ENCODE peak calls at places on chromosomes 12 and 14, in five cellular contexts. One of them, this sample, is unnamed.

GRCh38 chr12:101789171-101789570 is 41.6 kb downstream of the GNPTAB start:
- DNase-seq in hepatocyte: no peak
- DNase-seq in A549: no peak
- DNase-seq in left lung: no peak
- DNase-seq in heart left ventricle: no peak
- DNase-seq in this sample: no peak

GRCh38 chr12:100733817-100734593 is 60.6 kb upstream of the ANO4 start:
- DNase-seq in hepatocyte: peak
- DNase-seq in A549: peak
- DNase-seq in left lung: no peak
- DNase-seq in heart left ventricle: no peak
- DNase-seq in this sample: no peak

GRCh38 chr12:127214196-127214595 is 1052.8 kb upstream of the TMEM132C start:
- DNase-seq in hepatocyte: no peak
- DNase-seq in A549: no peak
- DNase-seq in left lung: no peak
- DNase-seq in heart left ventricle: no peak
- DNase-seq in this sample: no peak

GRCh38 chr12:106747973-106748436 is 26.5 kb upstream of the RIC8B start:
- DNase-seq in hepatocyte: no peak
- DNase-seq in A549: no peak
- DNase-seq in left lung: no peak
- DNase-seq in heart left ventricle: no peak
- DNase-seq in this sample: no peak

GRCh38 chr12:1880153-1880845 is 38.2 kb downstream of the CACNA2D4 start:
- DNase-seq in hepatocyte: peak
- DNase-seq in A549: no peak
- DNase-seq in left lung: no peak
- DNase-seq in heart left ventricle: no peak
- DNase-seq in this sample: no peak

GRCh38 chr12:93616584-93617101 is 44.2 kb downstream of the SOCS2 start:
- DNase-seq in hepatocyte: no peak
- DNase-seq in A549: peak
- DNase-seq in left lung: no peak
- DNase-seq in heart left ventricle: no peak
- DNase-seq in this sample: no peak

GRCh38 chr14:64758025-64758521 is 53.8 kb downstream of the PLEKHG3 start:
- DNase-seq in hepatocyte: peak
- DNase-seq in A549: no peak
- DNase-seq in left lung: no peak
- DNase-seq in heart left ventricle: no peak
- DNase-seq in this sample: peak

GRCh38 chr14:102262894-102263462 is 42.0 kb downstream of the MOK start:
- DNase-seq in hepatocyte: no peak
- DNase-seq in A549: peak
- DNase-seq in left lung: no peak
- DNase-seq in heart left ventricle: no peak
- DNase-seq in this sample: no peak

GRCh38 chr12:99039367-99040120 is 394.5 kb downstream of the APAF1 start:
- DNase-seq in hepatocyte: no peak
- DNase-seq in A549: no peak
- DNase-seq in left lung: no peak
- DNase-seq in heart left ventricle: no peak
- DNase-seq in this sample: no peak

GRCh38 chr12:6828671-6829531 is 694 bp downstream of the P3H3 start:
- DNase-seq in hepatocyte: peak
- DNase-seq in A549: no peak
- DNase-seq in left lung: peak
- DNase-seq in heart left ventricle: no peak
- DNase-seq in this sample: peak

GRCh38 chr12:58069268-58069967 is 128.1 kb downstream of the ATP23 start:
- DNase-seq in hepatocyte: no peak
- DNase-seq in A549: no peak
- DNase-seq in left lung: no peak
- DNase-seq in heart left ventricle: no peak
- DNase-seq in this sample: no peak

GRCh38 chr14:68482018-68482417 is 310.8 kb downstream of the ZFP36L1 start:
- DNase-seq in hepatocyte: no peak
- DNase-seq in A549: no peak
- DNase-seq in left lung: no peak
- DNase-seq in heart left ventricle: no peak
- DNase-seq in this sample: no peak

GRCh38 chr12:89400415-89400814 is 48.1 kb upstream of the DUSP6 start:
- DNase-seq in hepatocyte: no peak
- DNase-seq in A549: no peak
- DNase-seq in left lung: no peak
- DNase-seq in heart left ventricle: no peak
- DNase-seq in this sample: no peak

GRCh38 chr14:37601849-37602248 is 6.4 kb downstream of the TTC6 start:
- DNase-seq in hepatocyte: no peak
- DNase-seq in A549: no peak
- DNase-seq in left lung: no peak
- DNase-seq in heart left ventricle: no peak
- DNase-seq in this sample: no peak

GRCh38 chr12:99983721-99984258 is 946 bp downstream of the ANKS1B start:
- DNase-seq in hepatocyte: peak
- DNase-seq in A549: no peak
- DNase-seq in left lung: no peak
- DNase-seq in heart left ventricle: no peak
- DNase-seq in this sample: no peak

GRCh38 chr14:89973234-89973823 is 17.6 kb downstream of the TDP1 start:
- DNase-seq in hepatocyte: peak
- DNase-seq in A549: peak
- DNase-seq in left lung: no peak
- DNase-seq in heart left ventricle: peak
- DNase-seq in this sample: peak

GRCh38 chr12:27331299-27331926 is 1.2 kb upstream of the BMAL2 start:
- DNase-seq in hepatocyte: peak
- DNase-seq in A549: peak
- DNase-seq in left lung: no peak
- DNase-seq in heart left ventricle: no peak
- DNase-seq in this sample: no peak

GRCh38 chr14:66009104-66009503 is 477.1 kb upstream of the CCDC196 start:
- DNase-seq in hepatocyte: peak
- DNase-seq in A549: peak
- DNase-seq in left lung: no peak
- DNase-seq in heart left ventricle: no peak
- DNase-seq in this sample: no peak

GRCh38 chr12:113439606-113440030 is 17.4 kb downstream of the SDSL start:
- DNase-seq in hepatocyte: peak
- DNase-seq in A549: peak
- DNase-seq in left lung: no peak
- DNase-seq in heart left ventricle: no peak
- DNase-seq in this sample: peak

GRCh38 chr14:67187210-67187609 is 2.0 kb upstream of the GARIN2 start:
- DNase-seq in hepatocyte: peak
- DNase-seq in A549: peak
- DNase-seq in left lung: no peak
- DNase-seq in heart left ventricle: no peak
- DNase-seq in this sample: no peak

GRCh38 chr12:15829949-15830348 is 40.8 kb upstream of the EPS8 start:
- DNase-seq in hepatocyte: no peak
- DNase-seq in A549: no peak
- DNase-seq in left lung: no peak
- DNase-seq in heart left ventricle: peak
- DNase-seq in this sample: no peak

GRCh38 chr12:128083132-128083729 is 183.7 kb upstream of the TMEM132C start:
- DNase-seq in hepatocyte: no peak
- DNase-seq in A549: no peak
- DNase-seq in left lung: no peak
- DNase-seq in heart left ventricle: no peak
- DNase-seq in this sample: no peak

GRCh38 chr14:45679852-45680251 is 426.9 kb upstream of the MIS18BP1 start:
- DNase-seq in hepatocyte: no peak
- DNase-seq in A549: no peak
- DNase-seq in left lung: no peak
- DNase-seq in heart left ventricle: no peak
- DNase-seq in this sample: no peak

GRCh38 chr12:108390495-108391203 is 51.5 kb upstream of the CMKLR1 start:
- DNase-seq in hepatocyte: no peak
- DNase-seq in A549: no peak
- DNase-seq in left lung: no peak
- DNase-seq in heart left ventricle: no peak
- DNase-seq in this sample: peak

GRCh38 chr14:94100847-94101246 is 9.7 kb upstream of the IFI27 start:
- DNase-seq in hepatocyte: peak
- DNase-seq in A549: peak
- DNase-seq in left lung: no peak
- DNase-seq in heart left ventricle: no peak
- DNase-seq in this sample: no peak

GRCh38 chr14:91310620-91311283 is 66.2 kb upstream of the GPR68 start:
- DNase-seq in hepatocyte: no peak
- DNase-seq in A549: no peak
- DNase-seq in left lung: no peak
- DNase-seq in heart left ventricle: no peak
- DNase-seq in this sample: no peak

DNA sequence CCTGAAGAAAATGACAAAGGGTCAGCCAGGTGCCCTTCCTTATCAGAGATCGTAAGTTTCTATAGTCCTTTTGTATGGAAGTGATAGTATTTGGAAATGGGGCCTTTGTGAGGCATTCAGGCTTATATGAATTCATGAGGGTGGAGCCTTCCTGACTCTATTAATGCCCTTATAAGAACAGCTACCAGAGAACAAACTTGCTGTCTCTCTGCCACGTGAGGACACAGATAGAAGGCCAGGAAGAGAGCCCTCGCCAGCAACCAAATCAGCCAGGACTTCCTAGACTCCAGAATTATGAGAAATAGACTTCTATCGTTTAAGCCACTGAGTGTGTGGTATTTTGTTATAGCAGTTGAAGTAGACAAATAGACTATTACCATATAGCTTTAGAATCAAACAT is 36.7 kb downstream of the TRMT5 start:
- DNase-seq in hepatocyte: no peak
- DNase-seq in A549: no peak
- DNase-seq in left lung: no peak
- DNase-seq in heart left ventricle: peak
- DNase-seq in this sample: no peak
- H3K27ac ChIP-seq in hepatocyte: no peak
- H3K27ac ChIP-seq in A549: no peak
- H3K27ac ChIP-seq in left lung: no peak
- H3K27ac ChIP-seq in heart left ventricle: no peak
- H3K27ac ChIP-seq in this sample: no peak

GRCh38 chr12:124466200-124467128 is 100.9 kb downstream of the NCOR2 start:
- DNase-seq in hepatocyte: no peak
- DNase-seq in A549: no peak
- DNase-seq in left lung: peak
- DNase-seq in heart left ventricle: peak
- DNase-seq in this sample: no peak
- H3K4me3 ChIP-seq in hepatocyte: no peak
- H3K4me3 ChIP-seq in A549: no peak
- H3K4me3 ChIP-seq in left lung: no peak
- H3K4me3 ChIP-seq in heart left ventricle: no peak
- H3K4me3 ChIP-seq in this sample: no peak

GRCh38 chr14:22561661-22562579 is 27.1 kb downstream of the DAD1 start:
- DNase-seq in hepatocyte: no peak
- DNase-seq in A549: no peak
- DNase-seq in left lung: no peak
- DNase-seq in heart left ventricle: no peak
- DNase-seq in this sample: no peak
- H3K27ac ChIP-seq in hepatocyte: peak
- H3K27ac ChIP-seq in A549: no peak
- H3K27ac ChIP-seq in left lung: peak
- H3K27ac ChIP-seq in heart left ventricle: no peak
- H3K27ac ChIP-seq in this sample: no peak

GRCh38 chr14:23237772-23238594 is at the start of gene RNF212B:
- DNase-seq in hepatocyte: peak
- DNase-seq in A549: peak
- DNase-seq in left lung: peak
- DNase-seq in heart left ventricle: peak
- DNase-seq in this sample: peak
- H3K4me3 ChIP-seq in hepatocyte: no peak
- H3K4me3 ChIP-seq in A549: peak
- H3K4me3 ChIP-seq in left lung: no peak
- H3K4me3 ChIP-seq in heart left ventricle: peak
- H3K4me3 ChIP-seq in this sample: peak

DNA sequence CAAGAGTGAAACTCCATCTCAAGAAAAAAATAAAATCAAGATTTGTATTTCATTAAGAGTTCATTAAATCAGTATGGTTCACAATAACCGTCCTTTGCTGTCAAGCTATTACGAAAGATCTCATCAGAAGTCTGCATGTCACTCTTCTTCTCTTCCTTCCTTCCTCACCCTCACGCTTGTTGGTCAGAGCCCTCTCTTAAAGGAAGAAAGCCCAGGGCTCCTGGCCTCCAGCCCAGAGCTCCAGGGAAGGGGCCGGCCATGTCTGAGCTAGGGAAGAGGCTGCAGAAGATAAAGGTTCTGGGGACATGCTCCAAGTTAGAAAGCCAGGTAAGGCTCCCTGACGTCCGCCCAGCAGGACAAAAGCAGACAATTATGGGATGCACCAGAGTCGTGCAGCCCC is 43.1 kb upstream of the DLK1 start:
- DNase-seq in hepatocyte: no peak
- DNase-seq in A549: no peak
- DNase-seq in left lung: peak
- DNase-seq in heart left ventricle: no peak
- DNase-seq in this sample: no peak
- H3K27ac ChIP-seq in hepatocyte: no peak
- H3K27ac ChIP-seq in A549: no peak
- H3K27ac ChIP-seq in left lung: no peak
- H3K27ac ChIP-seq in heart left ventricle: no peak
- H3K27ac ChIP-seq in this sample: no peak